ENCODE peak calls at places on chromosomes 1 and 21, in ten cellular contexts. One of them, this sample, is unnamed.
A peak's percentile ranks its signal among the peaks of the same experiment; 100 is the strongest.

GRCh38 chr1:67561704-67562113 is 123.3 kb upstream of the GADD45A start:
- DNase-seq in BJ: no peak
- DNase-seq in kidney: peak; percentile 95
- DNase-seq in cardiac muscle cell: peak; percentile 85
- DNase-seq in CD8-positive, alpha-beta memory T cell: peak; percentile 73
- DNase-seq in upper lobe of right lung: peak; percentile 94
- DNase-seq in GM23248: peak; percentile 87
- DNase-seq in ovary: peak; percentile 83
- DNase-seq in adipocyte: peak; percentile 93
- DNase-seq in left ventricle myocardium inferior: peak; percentile 92
- DNase-seq in this sample: peak; percentile 92

GRCh38 chr1:29679828-29680558 is 443.7 kb downstream of the PTPRU start:
- DNase-seq in BJ: no peak
- DNase-seq in left ventricle myocardium inferior: no peak
- DNase-seq in upper lobe of right lung: peak; percentile 40
- DNase-seq in kidney: no peak
- DNase-seq in adipocyte: no peak
- DNase-seq in CD8-positive, alpha-beta memory T cell: no peak
- DNase-seq in GM23248: no peak
- DNase-seq in ovary: no peak
- DNase-seq in cardiac muscle cell: no peak
- DNase-seq in this sample: no peak

GRCh38 chr1:232810856-232811255 is 5.6 kb downstream of the MAP10 start:
- DNase-seq in CD8-positive, alpha-beta memory T cell: no peak
- DNase-seq in GM23248: no peak
- DNase-seq in BJ: no peak
- DNase-seq in left ventricle myocardium inferior: no peak
- DNase-seq in upper lobe of right lung: no peak
- DNase-seq in adipocyte: peak; percentile 28
- DNase-seq in ovary: no peak
- DNase-seq in cardiac muscle cell: no peak
- DNase-seq in kidney: no peak
- DNase-seq in this sample: no peak

GRCh38 chr1:203028067-203028783 is 1.9 kb downstream of the PPFIA4 start:
- DNase-seq in left ventricle myocardium inferior: no peak
- DNase-seq in upper lobe of right lung: no peak
- DNase-seq in kidney: peak; percentile 59
- DNase-seq in BJ: no peak
- DNase-seq in CD8-positive, alpha-beta memory T cell: no peak
- DNase-seq in GM23248: no peak
- DNase-seq in ovary: no peak
- DNase-seq in adipocyte: no peak
- DNase-seq in cardiac muscle cell: peak; percentile 38
- DNase-seq in this sample: no peak

GRCh38 chr21:27101533-27101932 is 134.6 kb upstream of the ADAMTS5 start:
- DNase-seq in kidney: no peak
- DNase-seq in CD8-positive, alpha-beta memory T cell: no peak
- DNase-seq in BJ: no peak
- DNase-seq in GM23248: no peak
- DNase-seq in cardiac muscle cell: no peak
- DNase-seq in left ventricle myocardium inferior: no peak
- DNase-seq in upper lobe of right lung: no peak
- DNase-seq in adipocyte: peak; percentile 44
- DNase-seq in ovary: no peak
- DNase-seq in this sample: no peak

GRCh38 chr1:26771643-26772321 is 16.0 kb upstream of the PIGV start:
- DNase-seq in cardiac muscle cell: no peak
- DNase-seq in ovary: peak; percentile 77
- DNase-seq in CD8-positive, alpha-beta memory T cell: no peak
- DNase-seq in adipocyte: peak; percentile 86
- DNase-seq in BJ: peak; percentile 97
- DNase-seq in kidney: peak; percentile 73
- DNase-seq in GM23248: peak; percentile 99
- DNase-seq in left ventricle myocardium inferior: no peak
- DNase-seq in upper lobe of right lung: no peak
- DNase-seq in this sample: peak; percentile 60

GRCh38 chr1:115402753-115403184 is 64.7 kb upstream of the NGF start:
- DNase-seq in left ventricle myocardium inferior: no peak
- DNase-seq in adipocyte: peak; percentile 42
- DNase-seq in ovary: no peak
- DNase-seq in upper lobe of right lung: no peak
- DNase-seq in BJ: no peak
- DNase-seq in GM23248: no peak
- DNase-seq in cardiac muscle cell: no peak
- DNase-seq in kidney: no peak
- DNase-seq in CD8-positive, alpha-beta memory T cell: no peak
- DNase-seq in this sample: no peak

GRCh38 chr21:39483917-39484316 is 32.1 kb downstream of the SH3BGR start:
- DNase-seq in GM23248: peak; percentile 17
- DNase-seq in left ventricle myocardium inferior: no peak
- DNase-seq in cardiac muscle cell: no peak
- DNase-seq in adipocyte: peak; percentile 74
- DNase-seq in kidney: no peak
- DNase-seq in CD8-positive, alpha-beta memory T cell: no peak
- DNase-seq in upper lobe of right lung: no peak
- DNase-seq in BJ: no peak
- DNase-seq in ovary: no peak
- DNase-seq in this sample: no peak

GRCh38 chr1:147800852-147801251 is 40.5 kb upstream of the GJA5 start:
- DNase-seq in cardiac muscle cell: no peak
- DNase-seq in CD8-positive, alpha-beta memory T cell: no peak
- DNase-seq in left ventricle myocardium inferior: no peak
- DNase-seq in kidney: no peak
- DNase-seq in upper lobe of right lung: no peak
- DNase-seq in GM23248: peak; percentile 5
- DNase-seq in adipocyte: no peak
- DNase-seq in BJ: no peak
- DNase-seq in ovary: no peak
- DNase-seq in this sample: no peak

GRCh38 chr21:31559368-31560119 is 99.9 kb upstream of the SOD1 start:
- DNase-seq in ovary: peak; percentile 75
- DNase-seq in BJ: peak; percentile 3
- DNase-seq in cardiac muscle cell: peak; percentile 98
- DNase-seq in CD8-positive, alpha-beta memory T cell: peak; percentile 66
- DNase-seq in adipocyte: peak; percentile 95
- DNase-seq in kidney: peak; percentile 94
- DNase-seq in left ventricle myocardium inferior: peak; percentile 92
- DNase-seq in GM23248: peak; percentile 94
- DNase-seq in upper lobe of right lung: peak; percentile 88
- DNase-seq in this sample: peak; percentile 89

GRCh38 chr1:207997486-207998268 is 86.8 kb upstream of the CD34 start:
- DNase-seq in kidney: peak; percentile 82
- DNase-seq in upper lobe of right lung: peak; percentile 70
- DNase-seq in adipocyte: peak; percentile 84
- DNase-seq in CD8-positive, alpha-beta memory T cell: peak; percentile 20
- DNase-seq in BJ: no peak
- DNase-seq in GM23248: peak; percentile 82
- DNase-seq in left ventricle myocardium inferior: peak; percentile 71
- DNase-seq in cardiac muscle cell: peak; percentile 81
- DNase-seq in ovary: peak; percentile 82
- DNase-seq in this sample: peak; percentile 85

GRCh38 chr1:242005866-242006565 is 7.1 kb upstream of the MAP1LC3C start:
- DNase-seq in upper lobe of right lung: no peak
- DNase-seq in GM23248: peak; percentile 64
- DNase-seq in kidney: no peak
- DNase-seq in CD8-positive, alpha-beta memory T cell: no peak
- DNase-seq in adipocyte: peak; percentile 48
- DNase-seq in left ventricle myocardium inferior: no peak
- DNase-seq in cardiac muscle cell: no peak
- DNase-seq in BJ: no peak
- DNase-seq in ovary: no peak
- DNase-seq in this sample: no peak

GRCh38 chr1:205240118-205240517 is 12.4 kb downstream of the TMCC2 start:
- DNase-seq in cardiac muscle cell: no peak
- DNase-seq in GM23248: no peak
- DNase-seq in left ventricle myocardium inferior: no peak
- DNase-seq in ovary: peak; percentile 36
- DNase-seq in adipocyte: no peak
- DNase-seq in kidney: no peak
- DNase-seq in CD8-positive, alpha-beta memory T cell: no peak
- DNase-seq in upper lobe of right lung: peak; percentile 64
- DNase-seq in BJ: no peak
- DNase-seq in this sample: no peak

GRCh38 chr1:41238311-41239094 is 3.6 kb downstream of the SCMH1 start:
- DNase-seq in CD8-positive, alpha-beta memory T cell: no peak
- DNase-seq in kidney: no peak
- DNase-seq in upper lobe of right lung: no peak
- DNase-seq in GM23248: peak; percentile 54
- DNase-seq in left ventricle myocardium inferior: no peak
- DNase-seq in BJ: no peak
- DNase-seq in adipocyte: peak; percentile 21
- DNase-seq in ovary: no peak
- DNase-seq in cardiac muscle cell: no peak
- DNase-seq in this sample: no peak
- H3K36me3 ChIP-seq in CD8-positive, alpha-beta memory T cell: no peaks in the 10 kb centered on the region
- H3K36me3 ChIP-seq in kidney: no peaks in the 10 kb centered on the region
- H3K36me3 ChIP-seq in upper lobe of right lung: no peaks in the 10 kb centered on the region
- H3K36me3 ChIP-seq in GM23248: no peaks in the 10 kb centered on the region
- H3K36me3 ChIP-seq in left ventricle myocardium inferior: no peaks in the 10 kb centered on the region
- H3K36me3 ChIP-seq in BJ: no peaks in the 10 kb centered on the region
- H3K36me3 ChIP-seq in adipocyte: no peaks in the 10 kb centered on the region
- H3K36me3 ChIP-seq in ovary: no peaks in the 10 kb centered on the region
- H3K36me3 ChIP-seq in cardiac muscle cell: no peaks in the 10 kb centered on the region
- H3K36me3 ChIP-seq in this sample: no peaks in the 10 kb centered on the region

GRCh38 chr1:5737081-5737480 is 255.1 kb downstream of the NPHP4 start:
- DNase-seq in kidney: no peak
- DNase-seq in ovary: no peak
- DNase-seq in upper lobe of right lung: no peak
- DNase-seq in BJ: no peak
- DNase-seq in cardiac muscle cell: no peak
- DNase-seq in CD8-positive, alpha-beta memory T cell: no peak
- DNase-seq in left ventricle myocardium inferior: no peak
- DNase-seq in GM23248: no peak
- DNase-seq in adipocyte: no peak
- DNase-seq in this sample: no peak

GRCh38 chr1:5731110-5731423 is 261.2 kb downstream of the NPHP4 start:
- DNase-seq in CD8-positive, alpha-beta memory T cell: no peak
- DNase-seq in left ventricle myocardium inferior: no peak
- DNase-seq in cardiac muscle cell: no peak
- DNase-seq in upper lobe of right lung: peak; percentile 46
- DNase-seq in GM23248: no peak
- DNase-seq in kidney: no peak
- DNase-seq in adipocyte: no peak
- DNase-seq in BJ: no peak
- DNase-seq in ovary: no peak
- DNase-seq in this sample: no peak

GRCh38 chr1:5733596-5733995 is 258.6 kb downstream of the NPHP4 start:
- DNase-seq in kidney: peak; percentile 46
- DNase-seq in left ventricle myocardium inferior: no peak
- DNase-seq in upper lobe of right lung: no peak
- DNase-seq in BJ: no peak
- DNase-seq in cardiac muscle cell: no peak
- DNase-seq in ovary: no peak
- DNase-seq in CD8-positive, alpha-beta memory T cell: no peak
- DNase-seq in adipocyte: no peak
- DNase-seq in GM23248: no peak
- DNase-seq in this sample: no peak

GRCh38 chr1:5734996-5735395 is 257.2 kb downstream of the NPHP4 start:
- DNase-seq in adipocyte: no peak
- DNase-seq in CD8-positive, alpha-beta memory T cell: no peak
- DNase-seq in GM23248: no peak
- DNase-seq in cardiac muscle cell: no peak
- DNase-seq in BJ: no peak
- DNase-seq in ovary: no peak
- DNase-seq in upper lobe of right lung: peak; percentile 39
- DNase-seq in kidney: peak; percentile 29
- DNase-seq in left ventricle myocardium inferior: no peak
- DNase-seq in this sample: no peak

GRCh38 chr1:5734414-5734813 is 257.8 kb downstream of the NPHP4 start:
- DNase-seq in kidney: peak; percentile 30
- DNase-seq in upper lobe of right lung: peak; percentile 47
- DNase-seq in ovary: no peak
- DNase-seq in GM23248: no peak
- DNase-seq in BJ: no peak
- DNase-seq in left ventricle myocardium inferior: no peak
- DNase-seq in adipocyte: no peak
- DNase-seq in cardiac muscle cell: no peak
- DNase-seq in CD8-positive, alpha-beta memory T cell: no peak
- DNase-seq in this sample: no peak
- H3K36me3 ChIP-seq in kidney: no peaks in the 10 kb centered on the region
- H3K36me3 ChIP-seq in upper lobe of right lung: no peaks in the 10 kb centered on the region
- H3K36me3 ChIP-seq in ovary: no peaks in the 10 kb centered on the region
- H3K36me3 ChIP-seq in GM23248: no peaks in the 10 kb centered on the region
- H3K36me3 ChIP-seq in BJ: no peaks in the 10 kb centered on the region
- H3K36me3 ChIP-seq in left ventricle myocardium inferior: no peaks in the 10 kb centered on the region
- H3K36me3 ChIP-seq in adipocyte: no peaks in the 10 kb centered on the region
- H3K36me3 ChIP-seq in cardiac muscle cell: no peaks in the 10 kb centered on the region
- H3K36me3 ChIP-seq in CD8-positive, alpha-beta memory T cell: no peaks in the 10 kb centered on the region
- H3K36me3 ChIP-seq in this sample: no peaks in the 10 kb centered on the region

DNA sequence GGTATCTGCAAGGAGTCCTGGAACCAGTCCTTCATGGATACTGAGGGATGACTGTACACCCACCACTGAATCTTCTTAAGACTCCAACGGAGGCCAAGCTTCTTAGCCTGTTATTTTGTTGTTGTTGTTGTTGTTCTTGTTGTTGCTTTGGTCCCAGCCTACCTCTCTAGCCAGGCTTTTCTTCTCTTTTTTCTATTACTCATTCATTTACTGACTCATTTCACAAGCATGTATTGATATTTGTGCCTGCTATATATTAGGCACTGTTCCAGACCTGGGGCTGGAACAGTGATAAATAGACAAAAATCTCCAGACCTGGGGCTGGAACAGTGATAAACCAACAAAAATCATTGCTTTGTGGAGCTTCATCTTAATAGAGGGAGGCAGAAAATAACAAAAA is 20.4 kb downstream of the CENPF start:
- DNase-seq in ovary: no peak
- DNase-seq in BJ: no peak
- DNase-seq in CD8-positive, alpha-beta memory T cell: no peak
- DNase-seq in kidney: no peak
- DNase-seq in left ventricle myocardium inferior: no peak
- DNase-seq in upper lobe of right lung: no peak
- DNase-seq in GM23248: peak; percentile 46
- DNase-seq in cardiac muscle cell: no peak
- DNase-seq in adipocyte: no peak
- DNase-seq in this sample: no peak
- H3K36me3 ChIP-seq in ovary: no peaks in the 10 kb centered on the region
- H3K36me3 ChIP-seq in BJ: no peaks in the 10 kb centered on the region
- H3K36me3 ChIP-seq in CD8-positive, alpha-beta memory T cell: no peaks in the 10 kb centered on the region
- H3K36me3 ChIP-seq in kidney: no peaks in the 10 kb centered on the region
- H3K36me3 ChIP-seq in left ventricle myocardium inferior: no peaks in the 10 kb centered on the region
- H3K36me3 ChIP-seq in upper lobe of right lung: no peaks in the 10 kb centered on the region
- H3K36me3 ChIP-seq in GM23248: no peaks in the 10 kb centered on the region
- H3K36me3 ChIP-seq in cardiac muscle cell: peaks cover 28% of the 10 kb centered on the region
- H3K36me3 ChIP-seq in adipocyte: no peaks in the 10 kb centered on the region
- H3K36me3 ChIP-seq in this sample: no peaks in the 10 kb centered on the region

DNA sequence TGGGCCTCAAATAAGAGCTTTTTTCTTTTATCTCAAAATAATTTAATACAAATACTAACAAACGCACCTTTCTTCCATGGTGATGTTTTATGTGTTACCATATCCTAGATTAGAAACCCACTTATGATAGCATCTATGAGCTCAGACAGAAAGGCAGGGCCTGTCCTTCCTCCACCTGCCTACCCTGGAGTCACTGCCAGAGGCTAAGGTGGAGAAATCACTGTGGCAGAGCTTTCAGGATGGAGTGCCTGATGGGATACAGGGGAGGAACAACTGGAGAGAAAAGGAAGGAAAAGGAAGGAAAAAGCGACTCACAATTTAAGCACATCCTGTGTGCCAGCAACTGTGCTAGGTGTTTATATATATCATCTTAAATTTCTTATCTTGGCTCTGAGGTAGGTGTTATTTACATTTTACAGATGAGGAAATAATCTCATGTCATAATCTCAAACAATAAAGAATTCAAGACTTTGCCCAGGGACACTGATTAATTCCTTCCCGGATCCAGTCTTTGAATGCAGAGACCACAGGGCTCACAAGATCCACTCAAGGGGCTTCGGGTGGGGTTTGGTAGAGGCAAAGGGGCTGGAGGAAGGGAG is 45.4 kb downstream of the RCAN1 start:
- DNase-seq in BJ: no peak
- DNase-seq in adipocyte: no peak
- DNase-seq in cardiac muscle cell: no peak
- DNase-seq in left ventricle myocardium inferior: no peak
- DNase-seq in upper lobe of right lung: no peak
- DNase-seq in CD8-positive, alpha-beta memory T cell: no peak
- DNase-seq in kidney: no peak
- DNase-seq in GM23248: no peak
- DNase-seq in ovary: no peak
- DNase-seq in this sample: no peak
- H3K36me3 ChIP-seq in BJ: no peaks in the 10 kb centered on the region
- H3K36me3 ChIP-seq in adipocyte: no peaks in the 10 kb centered on the region
- H3K36me3 ChIP-seq in cardiac muscle cell: no peaks in the 10 kb centered on the region
- H3K36me3 ChIP-seq in left ventricle myocardium inferior: no peaks in the 10 kb centered on the region
- H3K36me3 ChIP-seq in upper lobe of right lung: no peaks in the 10 kb centered on the region
- H3K36me3 ChIP-seq in CD8-positive, alpha-beta memory T cell: no peaks in the 10 kb centered on the region
- H3K36me3 ChIP-seq in kidney: no peaks in the 10 kb centered on the region
- H3K36me3 ChIP-seq in GM23248: no peaks in the 10 kb centered on the region
- H3K36me3 ChIP-seq in ovary: no peaks in the 10 kb centered on the region
- H3K36me3 ChIP-seq in this sample: no peaks in the 10 kb centered on the region